ENCODE peak calls at places on chromosomes 16 and 17, in five cellular contexts. Q is CD4-positive, CD25-positive, alpha-beta regulatory T cell; C is tibial nerve; V is upper lobe of right lung; A is lower lobe of right lung. Z is an unnamed sample.

GRCh38 chr17:58046230-58047094 is 36.8 kb upstream of the DYNLL2 start:
- DNase-seq in V (no peak), Q (no peak), A (no peak), C (no peak), Z (peak)

GRCh38 chr17:4591529-4591928 is 7.2 kb downstream of the SMTNL2 start:
- DNase-seq in V (no peak), Q (no peak), A (no peak), C (no peak), Z (no peak)

GRCh38 chr17:45427181-45427835 is 5.4 kb downstream of the ARHGAP27 start:
- DNase-seq in C (no peak), A (peak), V (peak), Q (no peak), Z (no peak)

GRCh38 chr17:75635610-75636202 is 2.5 kb downstream of the SMIM5 start:
- DNase-seq in C (no peak), A (peak), V (peak), Q (no peak), Z (peak)

GRCh38 chr16:78800535-78800934 is 701.1 kb downstream of the WWOX start:
- DNase-seq in Q (no peak), C (no peak), V (no peak), A (no peak), Z (no peak)

GRCh38 chr17:50697076-50697475 is 10.6 kb downstream of the ANKRD40 start:
- DNase-seq in A (no peak), Q (no peak), V (peak), C (no peak), Z (no peak)

GRCh38 chr17:55661359-55661758 is 61.3 kb downstream of the TMEM100 start:
- DNase-seq in C (no peak), Q (no peak), A (no peak), V (no peak), Z (no peak)

GRCh38 chr17:79951361-79952264 is 84.1 kb downstream of the TBC1D16 start:
- DNase-seq in Q (no peak), C (no peak), A (peak), V (peak), Z (peak)

GRCh38 chr16:1530883-1531637 is 2.4 kb upstream of the TMEM204 start:
- DNase-seq in A (no peak), V (no peak), Q (no peak), C (peak), Z (no peak)

GRCh38 chr17:40097087-40097486 is 3.3 kb downstream of the NR1D1 start:
- DNase-seq in C (no peak), V (no peak), Q (no peak), A (no peak), Z (no peak)

GRCh38 chr17:4944163-4944553 is 4.1 kb downstream of the RNF167 start:
- DNase-seq in C (no peak), Q (peak), V (no peak), A (no peak), Z (no peak)

GRCh38 chr17:81329279-81329926 is 34.3 kb upstream of the SLC38A10 start:
- DNase-seq in C (peak), V (peak), A (peak), Q (no peak), Z (no peak)

GRCh38 chr17:81163703-81164413 is 1.4 kb upstream of the PVALEF start:
- DNase-seq in A (peak), V (no peak), Q (no peak), C (no peak), Z (no peak)

GRCh38 chr16:15829460-15829859 is 27.4 kb downstream of the MYH11 start:
- DNase-seq in Q (no peak), A (peak), C (peak), V (peak), Z (no peak)

GRCh38 chr17:40124279-40125141 is 2.7 kb downstream of the MSL1 start:
- DNase-seq in C (no peak), V (no peak), A (no peak), Q (no peak), Z (peak)

GRCh38 chr16:16124974-16125373 is 98.3 kb downstream of the ABCC6 start:
- DNase-seq in C (no peak), A (no peak), V (no peak), Q (no peak), Z (no peak)

GRCh38 chr17:78343099-78343432 is 16.8 kb downstream of the SOCS3 start:
- DNase-seq in A (peak), V (peak), Q (no peak), C (no peak), Z (no peak)

GRCh38 chr16:23368469-23368868 is 66.4 kb downstream of the SCNN1B start:
- DNase-seq in Q (no peak), C (no peak), A (no peak), V (no peak), Z (no peak)

GRCh38 chr17:1529863-1530262 is 13.5 kb upstream of the INPP5K start:
- DNase-seq in V (no peak), A (no peak), C (no peak), Q (peak), Z (no peak)

GRCh38 chr17:40548491-40548981 is 16.7 kb downstream of the CCR7 start:
- DNase-seq in A (no peak), Q (no peak), C (no peak), V (no peak), Z (no peak)

GRCh38 chr17:78859051-78859450 is 18.4 kb upstream of the USP36 start:
- DNase-seq in Q (no peak), A (no peak), V (no peak), C (no peak), Z (no peak)

GRCh38 chr17:64063088-64063487 is 42.7 kb upstream of the ICAM2 start:
- DNase-seq in Q (no peak), A (no peak), V (no peak), C (no peak), Z (no peak)

GRCh38 chr17:39854909-39855308 is 9.2 kb downstream of the IKZF3 start:
- DNase-seq in A (no peak), V (no peak), Q (no peak), C (no peak), Z (no peak)

GRCh38 chr17:5097101-5097834 is 14.4 kb downstream of the ZNF232 start:
- DNase-seq in A (peak), V (peak), C (no peak), Q (peak), Z (peak)

GRCh38 chr16:87235810-87236515 is 81.2 kb downstream of the C16orf95 start:
- DNase-seq in V (no peak), A (no peak), Q (peak), C (no peak), Z (no peak)

GRCh38 chr17:29914819-29915537 is 15.1 kb downstream of the SSH2 start:
- DNase-seq in V (no peak), C (no peak), Q (no peak), A (no peak), Z (no peak)

GRCh38 chr16:86318119-86318518 is 192.2 kb upstream of the FOXF1 start:
- DNase-seq in V (no peak), C (no peak), A (no peak), Q (peak), Z (no peak)

GRCh38 chr16:57268804-57269800 is 15.4 kb downstream of the PLLP start:
- DNase-seq in V (peak), C (no peak), Q (no peak), A (peak), Z (no peak)

GRCh38 chr17:79543566-79543965 is 67.3 kb downstream of the RBFOX3 start:
- DNase-seq in Q (no peak), C (no peak), V (no peak), A (no peak), Z (no peak)

GRCh38 chr16:77749415-77749814 is 27.1 kb downstream of the NUDT7 start:
- DNase-seq in Q (no peak), V (no peak), A (no peak), C (no peak), Z (no peak)

GRCh38 chr17:73929860-73930430 is 273.5 kb upstream of the RPL38 start:
- DNase-seq in Q (no peak), C (no peak), V (no peak), A (no peak), Z (no peak)

GRCh38 chr17:50621562-50621961 is 13.1 kb upstream of the ABCC3 start:
- DNase-seq in V (no peak), C (no peak), A (no peak), Q (no peak), Z (no peak)

DNA sequence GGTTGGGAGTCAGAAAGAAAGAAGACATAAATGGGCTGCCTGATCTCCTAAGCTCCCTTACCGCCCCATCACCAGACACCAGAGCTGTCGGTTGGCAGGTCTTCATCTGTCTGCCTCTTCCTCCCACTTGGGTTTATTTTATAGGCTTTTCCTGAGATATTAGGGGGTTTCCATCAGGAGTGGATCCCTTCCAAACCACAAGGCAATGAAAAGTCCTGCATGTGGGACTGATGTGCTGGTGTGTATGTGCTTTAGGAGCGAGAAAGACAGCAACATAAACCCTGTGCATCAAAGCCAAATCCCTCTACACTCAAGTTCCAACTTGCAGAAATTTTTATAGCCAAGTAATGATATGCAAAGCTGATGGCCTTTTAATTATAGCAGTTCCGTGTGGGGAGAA is 389.5 kb downstream of the SLC39A11 start:
- DNase-seq in Q (no peak), A (no peak), V (no peak), C (no peak), Z (no peak)
- H3K27ac ChIP-seq in Q (no peak), A (no peak), V (no peak), C (no peak), Z (no peak)

GRCh38 chr17:67548693-67549092 is 169.0 kb upstream of the NOL11 start:
- DNase-seq in A (no peak), C (no peak), Q (no peak), V (no peak), Z (no peak)

GRCh38 chr17:67549787-67550186 is 167.9 kb upstream of the NOL11 start:
- DNase-seq in C (no peak), A (no peak), V (no peak), Q (no peak), Z (no peak)

GRCh38 chr17:67542219-67543114 is 165.4 kb downstream of the PITPNC1 start:
- DNase-seq in Q (no peak), V (no peak), A (no peak), C (no peak), Z (no peak)

GRCh38 chr17:67544364-67544763 is 167.3 kb downstream of the PITPNC1 start:
- DNase-seq in A (no peak), Q (no peak), C (no peak), V (no peak), Z (no peak)

DNA sequence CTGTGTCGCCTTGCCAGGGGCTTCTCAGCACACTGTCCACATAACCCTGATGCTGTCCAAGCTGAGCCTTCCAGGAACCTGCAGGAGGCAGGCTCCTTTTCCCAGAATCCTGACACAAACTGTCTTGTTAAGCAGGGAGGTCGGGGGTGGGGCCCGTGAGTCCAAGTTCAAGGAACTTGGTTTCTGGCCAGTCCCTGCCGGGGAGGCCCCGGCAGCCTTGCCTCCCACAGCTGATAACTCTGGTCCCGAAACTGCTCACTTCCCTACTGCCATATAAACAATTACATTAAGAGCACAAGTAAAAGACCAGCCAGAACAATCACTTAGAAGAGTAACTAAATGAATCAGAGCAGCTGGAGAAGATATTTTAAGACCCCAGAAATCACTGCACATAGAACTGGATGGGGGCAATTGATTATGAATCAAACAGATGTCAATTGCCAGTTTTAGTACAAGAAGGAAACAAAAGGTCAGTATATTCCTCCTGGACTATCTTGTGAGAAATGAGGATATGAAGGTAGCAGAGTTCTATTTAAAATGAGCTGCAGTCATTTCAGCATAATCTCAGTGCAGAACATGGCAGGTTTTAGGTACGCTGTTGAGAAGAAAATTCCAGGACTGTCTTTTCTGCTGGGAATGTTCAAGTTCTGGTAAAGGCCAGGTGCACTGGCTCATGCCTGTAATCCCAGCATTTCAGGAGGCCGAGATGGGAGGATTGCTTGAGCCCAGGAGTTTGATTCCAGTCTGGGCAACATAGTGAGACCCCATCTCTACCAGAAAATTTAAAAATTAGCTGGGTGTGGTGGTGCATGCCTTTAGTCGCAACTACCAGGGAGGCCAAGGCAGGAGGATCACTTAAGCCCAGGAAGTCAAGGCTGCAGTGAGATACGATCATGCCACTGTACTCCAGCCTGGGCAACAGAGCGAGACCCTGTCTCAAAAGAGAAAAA is 169.8 kb downstream of the PITPNC1 start:
- DNase-seq in A (peak), V (peak), Q (no peak), C (no peak), Z (peak)
- H3K27ac ChIP-seq in A (no peak), V (no peak), Q (no peak), C (no peak), Z (no peak)

DNA sequence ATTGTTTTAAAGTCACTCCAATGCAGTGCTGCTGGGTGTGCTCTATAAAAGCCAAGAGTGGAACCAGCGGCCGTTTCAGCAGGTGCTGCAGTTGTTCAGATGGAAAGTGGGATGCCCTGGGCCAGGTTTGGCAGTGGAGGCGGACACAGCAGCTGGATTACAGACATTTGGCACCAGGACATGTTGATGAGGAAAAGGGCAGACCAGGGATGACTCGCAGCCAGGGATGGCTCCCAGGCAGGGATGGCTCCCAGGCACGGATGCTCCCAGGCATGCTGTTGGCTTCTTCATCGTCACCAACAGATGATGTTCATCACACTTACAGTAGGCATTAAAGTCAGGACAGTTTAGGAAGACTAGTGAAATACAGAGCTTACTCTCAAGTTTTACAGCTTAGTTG is 10.0 kb downstream of the GAN start:
- DNase-seq in A (no peak), V (no peak), Q (no peak), C (no peak), Z (no peak)
- H3K27ac ChIP-seq in A (no peak), V (no peak), Q (no peak), C (no peak), Z (no peak)

DNA sequence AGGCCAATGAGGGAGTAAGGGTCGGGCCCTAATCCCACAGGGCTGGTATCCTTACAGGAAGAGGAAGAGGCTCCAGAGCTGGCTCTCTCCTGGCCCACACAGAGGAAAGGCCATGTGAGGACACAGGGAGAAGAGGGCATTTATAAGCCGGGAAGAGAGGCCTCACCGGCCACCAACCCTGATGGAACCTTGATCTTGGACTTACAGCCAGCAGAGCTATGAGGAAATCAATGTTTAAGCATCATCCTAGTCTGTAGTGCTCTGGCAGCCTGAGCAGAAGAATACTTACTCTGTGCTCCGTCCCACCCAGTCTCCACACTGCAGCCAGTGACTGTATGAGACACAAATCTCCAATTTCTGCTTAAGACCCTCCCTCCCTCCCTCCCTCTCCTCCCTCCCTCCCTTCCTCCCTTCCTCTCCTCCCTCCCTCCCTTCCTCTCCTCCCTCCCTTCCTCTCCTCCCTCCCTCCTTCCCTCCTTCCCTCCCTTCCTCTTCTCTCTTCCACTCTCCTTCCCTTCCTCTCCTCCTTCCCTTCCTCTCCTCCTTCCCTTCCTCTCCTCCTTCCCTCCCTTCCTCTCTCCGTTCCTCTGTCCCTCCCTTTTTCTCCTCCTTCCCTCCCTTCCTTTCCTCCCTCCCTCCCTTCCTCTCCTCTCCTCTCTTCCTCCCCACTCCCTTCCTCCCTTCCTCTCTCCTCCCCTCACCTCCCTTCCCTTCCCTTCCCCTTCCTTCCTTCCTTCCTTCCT is 8.9 kb upstream of the TMEM220 start:
- DNase-seq in V (no peak), Q (no peak), C (no peak), A (no peak), Z (no peak)
- H3K27ac ChIP-seq in V (no peak), Q (no peak), C (no peak), A (no peak), Z (no peak)

GRCh38 chr16:4813251-4814003 is 11.0 kb upstream of the ROGDI start:
- DNase-seq in A (no peak), Q (no peak), V (no peak), C (no peak), Z (no peak)
- H3K27ac ChIP-seq in A (no peak), Q (no peak), V (no peak), C (no peak), Z (no peak)

Z was measured in substantia nigra.